ENCODE peak calls at places on chromosome 21, in five cellular contexts. G is T-helper 2 cell, V is aorta, Q is heart left ventricle, C is SJSA1. Z is an unnamed sample.
A peak's percentile ranks its signal among the peaks of the same experiment; 100 is the strongest.

GRCh38 chr21:34965200-34966174 is 83.6 kb downstream of the RUNX1 start:
- DNase-seq in G (no peak), V (no peak), Q (no peak), C (peak; percentile 87), Z (no peak)

GRCh38 chr21:24290151-24290833 is 1317.0 kb downstream of the MRPL39 start:
- DNase-seq in G (peak; percentile 60), V (no peak), Q (no peak), C (no peak), Z (no peak)

GRCh38 chr21:43836616-43837015 is 28.4 kb upstream of the AGPAT3 start:
- DNase-seq in G (no peak), V (no peak), Q (no peak), C (no peak), Z (no peak)

GRCh38 chr21:43701936-43702784 is 16.8 kb upstream of the PDXK start:
- DNase-seq in G (no peak), V (no peak), Q (no peak), C (no peak), Z (no peak)

GRCh38 chr21:26557106-26557505 is 16.0 kb downstream of the CYYR1 start:
- DNase-seq in G (no peak), V (no peak), Q (no peak), C (no peak), Z (no peak)

GRCh38 chr21:37071561-37072238 is 1.2 kb downstream of the PIGP start:
- DNase-seq in G (peak; percentile 21), V (peak; percentile 82), Q (peak; percentile 25), C (peak; percentile 57), Z (no peak)

GRCh38 chr21:26800455-26801454 is 44.5 kb downstream of the ADAMTS1 start:
- DNase-seq in G (no peak), V (no peak), Q (peak; percentile 57), C (no peak), Z (no peak)

GRCh38 chr21:27806261-27806660 is 839.4 kb upstream of the ADAMTS5 start:
- DNase-seq in G (no peak), V (no peak), Q (no peak), C (no peak), Z (no peak)

GRCh38 chr21:15839601-15840000 is 109.8 kb downstream of the USP25 start:
- DNase-seq in G (no peak), V (no peak), Q (no peak), C (no peak), Z (no peak)

GRCh38 chr21:33650929-33651505 is 8.7 kb downstream of the ITSN1 start:
- DNase-seq in G (no peak), V (no peak), Q (no peak), C (no peak), Z (no peak)

GRCh38 chr21:32186843-32187242 is 92.0 kb downstream of the MIS18A start:
- DNase-seq in G (no peak), V (no peak), Q (no peak), C (no peak), Z (no peak)

GRCh38 chr21:15289896-15290841 is 225.4 kb upstream of the NRIP1 start:
- DNase-seq in G (no peak), V (no peak), Q (no peak), C (no peak), Z (no peak)

GRCh38 chr21:34973685-34974084 is 75.4 kb downstream of the RUNX1 start:
- DNase-seq in G (no peak), V (no peak), Q (no peak), C (no peak), Z (no peak)

GRCh38 chr21:31403596-31404333 is 59.7 kb upstream of the TIAM1 start:
- DNase-seq in G (no peak), V (no peak), Q (no peak), C (no peak), Z (no peak)